ENCODE peak calls at places on chromosome 16, in five cellular contexts. A is Peyer's patch, D is mammary epithelial cell, Q is HFF-Myc, O is fibroblast of pulmonary artery. N is an unnamed sample.

GRCh38 chr16:58882292-58882691 is 148.2 kb upstream of the GOT2 start:
- DNase-seq in Q (no peak), D (no peak), A (no peak), O (no peak), N (no peak)

GRCh38 chr16:56425439-56425832 is at the start of gene AMFR:
- DNase-seq in D (peak; percentile 72), A (peak; percentile 81), O (peak; percentile 80), Q (no peak), N (peak; percentile 75)

GRCh38 chr16:79776243-79776884 is 175.8 kb upstream of the MAF start:
- DNase-seq in O (peak; percentile 11), Q (peak; percentile 1), A (no peak), D (peak; percentile 41), N (peak; percentile 60)

GRCh38 chr16:89103781-89104180 is 10.1 kb downstream of the ACSF3 start:
- DNase-seq in O (no peak), A (no peak), Q (no peak), D (no peak), N (no peak)

GRCh38 chr16:58393138-58393504 is 850 bp downstream of the GINS3 start:
- DNase-seq in A (no peak), Q (no peak), O (no peak), D (no peak), N (peak; percentile 15)

GRCh38 chr16:54926166-54926838 is 4.4 kb upstream of the IRX5 start:
- DNase-seq in A (no peak), O (no peak), D (peak; percentile 79), Q (no peak), N (no peak)

GRCh38 chr16:85269165-85269564 is 156.9 kb upstream of the CIBAR2 start:
- DNase-seq in D (no peak), O (no peak), A (no peak), Q (no peak), N (no peak)

GRCh38 chr16:19589106-19589505 is 33.6 kb downstream of the VPS35L start:
- DNase-seq in A (no peak), Q (no peak), D (no peak), O (no peak), N (no peak)

GRCh38 chr16:17470871-17471744 is at the start of gene XYLT1:
- DNase-seq in A (peak; percentile 81), D (peak; percentile 82), O (peak; percentile 69), Q (peak; percentile 49), N (peak; percentile 78)

GRCh38 chr16:16021988-16022682 is 72.7 kb downstream of the ABCC1 start:
- DNase-seq in Q (peak; percentile 90), O (peak; percentile 95), A (peak; percentile 92), D (peak; percentile 93), N (peak; percentile 96)

GRCh38 chr16:18932243-18932997 is 6.2 kb upstream of the SMG1 start:
- DNase-seq in O (peak; percentile 39), A (no peak), Q (no peak), D (peak; percentile 35), N (peak; percentile 61)

GRCh38 chr16:11224894-11225676 is 30.9 kb downstream of the SOCS1 start:
- DNase-seq in O (no peak), A (peak; percentile 93), Q (no peak), D (peak; percentile 32), N (no peak)

GRCh38 chr16:66512589-66513404 is 37.1 kb downstream of the TK2 start:
- DNase-seq in O (peak; percentile 73), Q (no peak), A (peak; percentile 48), D (no peak), N (peak; percentile 64)

GRCh38 chr16:21100447-21100846 is 50.2 kb downstream of the DNAH3 start:
- DNase-seq in Q (peak; percentile 44), O (peak; percentile 64), A (no peak), D (peak; percentile 48), N (peak; percentile 41)

GRCh38 chr16:85554114-85554790 is 58.9 kb upstream of the GSE1 start:
- DNase-seq in O (peak; percentile 86), A (peak; percentile 94), D (peak; percentile 79), Q (peak; percentile 77), N (peak; percentile 84)

GRCh38 chr16:14600164-14600563 is 29.9 kb downstream of the PARN start:
- DNase-seq in O (peak; percentile 61), D (no peak), A (no peak), Q (no peak), N (peak; percentile 63)

GRCh38 chr16:50837324-50837723 is 95.4 kb downstream of the CYLD start:
- DNase-seq in D (no peak), A (no peak), Q (no peak), O (no peak), N (no peak)

GRCh38 chr16:2371421-2371820 is 30.9 kb upstream of the ABCA3 start:
- DNase-seq in A (no peak), Q (no peak), D (no peak), O (peak; percentile 26), N (no peak)

GRCh38 chr16:14131774-14132695 is 60.9 kb downstream of the MRTFB start:
- DNase-seq in A (no peak), D (no peak), Q (no peak), O (peak; percentile 3), N (peak; percentile 14)

GRCh38 chr16:74107795-74108610 is 188.6 kb upstream of the PSMD7 start:
- DNase-seq in D (peak; percentile 2), A (peak; percentile 49), O (peak; percentile 7), Q (peak; percentile 35), N (peak; percentile 4)

GRCh38 chr16:2980227-2981176 is at the start of gene PKMYT1:
- DNase-seq in A (peak; percentile 96), Q (peak; percentile 42), D (peak; percentile 85), O (peak; percentile 83), N (peak; percentile 82)

GRCh38 chr16:7227193-7227825 is 105.3 kb upstream of the RBFOX1 start:
- DNase-seq in A (no peak), D (no peak), Q (no peak), O (no peak), N (no peak)

GRCh38 chr16:52727878-52728277 is 180.9 kb upstream of the TOX3 start:
- DNase-seq in Q (no peak), A (no peak), D (no peak), O (no peak), N (no peak)

GRCh38 chr16:59605706-59606105 is 871.6 kb upstream of the GOT2 start:
- DNase-seq in D (peak; percentile 67), Q (no peak), O (peak; percentile 1), A (no peak), N (no peak)

GRCh38 chr16:68607443-68607842 is 37.7 kb upstream of the CDH3 start:
- DNase-seq in Q (no peak), O (no peak), D (no peak), A (no peak), N (no peak)

GRCh38 chr16:16992986-16993783 is 477.6 kb downstream of the XYLT1 start:
- DNase-seq in O (no peak), Q (no peak), D (no peak), A (peak; percentile 74), N (no peak)

GRCh38 chr16:58024673-58025350 is 742 bp upstream of the MMP15 start:
- DNase-seq in D (no peak), A (peak; percentile 90), Q (no peak), O (no peak), N (no peak)

GRCh38 chr16:58025351-58026138 is at the start of gene MMP15:
- DNase-seq in Q (no peak), O (peak; percentile 54), D (peak; percentile 76), A (peak; percentile 93), N (peak; percentile 63)

GRCh38 chr16:53872248-53873221 is 168.6 kb downstream of the FTO start:
- DNase-seq in A (no peak), D (peak; percentile 84), O (no peak), Q (no peak), N (peak; percentile 37)

GRCh38 chr16:74563828-74564263 is 43.1 kb downstream of the GLG1 start:
- DNase-seq in D (peak; percentile 50), Q (no peak), O (peak; percentile 59), A (peak; percentile 53), N (peak; percentile 72)

GRCh38 chr16:89921131-89921698 is 1.9 kb upstream of the TUBB3 start:
- DNase-seq in A (no peak), O (no peak), Q (no peak), D (no peak), N (no peak)

GRCh38 chr16:68492501-68493411 is 44.4 kb upstream of the SMPD3 start:
- DNase-seq in Q (no peak), D (no peak), O (no peak), A (peak; percentile 90), N (no peak)

GRCh38 chr16:25126820-25127232 is 15.3 kb downstream of the LCMT1 start:
- DNase-seq in D (peak; percentile 93), A (peak; percentile 66), O (peak; percentile 84), Q (peak; percentile 75), N (peak; percentile 84)

GRCh38 chr16:66386629-66387622 is 20.4 kb downstream of the CDH5 start:
- DNase-seq in Q (no peak), D (no peak), A (peak; percentile 40), O (no peak), N (no peak)

GRCh38 chr16:83802135-83802534 is 5.6 kb upstream of the HSBP1 start:
- DNase-seq in A (no peak), Q (peak; percentile 56), D (peak; percentile 78), O (peak; percentile 78), N (peak; percentile 83)

GRCh38 chr16:68093816-68094613 is 8.8 kb downstream of the NFATC3 start:
- DNase-seq in Q (peak; percentile 50), D (peak; percentile 12), O (peak; percentile 54), A (no peak), N (peak; percentile 52)

GRCh38 chr16:80672379-80672778 is 131.6 kb downstream of the DYNLRB2 start:
- DNase-seq in A (no peak), O (no peak), D (no peak), Q (no peak), N (no peak)

GRCh38 chr16:48542020-48542473 is 67.9 kb downstream of the N4BP1 start:
- DNase-seq in Q (no peak), A (peak; percentile 75), O (peak; percentile 75), D (peak; percentile 46), N (peak; percentile 69)

GRCh38 chr16:30005341-30006094 is 5.3 kb downstream of the DOC2A start:
- DNase-seq in O (peak; percentile 52), A (peak; percentile 59), D (no peak), Q (no peak), N (peak; percentile 59)

GRCh38 chr16:52546291-52546941 is 527 bp downstream of the TOX3 start:
- DNase-seq in Q (no peak), A (no peak), O (no peak), D (no peak), N (no peak)

GRCh38 chr16:789451-789850 is 1.0 kb downstream of the CHTF18 start:
- DNase-seq in A (no peak), O (no peak), Q (no peak), D (no peak), N (no peak)
- H3K4me3 ChIP-seq in A (no peak overlapping the region), O (peak overlapping the region; percentile 75), Q (peak overlapping the region; percentile 74), D (peak overlapping the region; percentile 83), N (peak overlapping the region; percentile 85)

GRCh38 chr16:81732699-81733098 is 46.4 kb upstream of the PLCG2 start:
- DNase-seq in O (no peak), Q (no peak), D (no peak), A (no peak), N (no peak)
- TF ChIP-seq CTCF in O (no peak), Q (peak; percentile 4), D (no peak), A (no peak), N (no peak)

GRCh38 chr16:86909359-86910145 is 331.2 kb downstream of the FOXL1 start:
- DNase-seq in O (no peak), Q (no peak), D (no peak), A (no peak), N (no peak)
- H3K4me3 ChIP-seq in O (no peak overlapping the region), Q (no peak overlapping the region), D (no peak overlapping the region), A (no peak overlapping the region), N (no peak overlapping the region)

GRCh38 chr16:4734063-4734729 is at the start of the genes ANKS3 and DNAAF8:
- DNase-seq in D (peak; percentile 98), A (peak; percentile 96), Q (peak; percentile 86), O (peak; percentile 97), N (peak; percentile 98)
- TF ChIP-seq CTCF in D (no peak), A (no peak), Q (no peak), O (no peak), N (no peak)

N was measured in cardiac fibroblast.